ENCODE peak calls at places on chromosomes 12 and 14, in six cellular contexts. S is foreskin fibroblast; K is stimulated activated CD4-positive, alpha-beta T cell treated with anti-CD3 and anti-CD28 coated beads, Interleukin-12 subunit alpha, Interleukin-12 subunit beta, amount 100 ng/mL, for 4 hours; Q is M059J; P is HFF-Myc; A is HTR-8/SVneo. W is an unnamed sample.

GRCh38 chr12:46892034-46892705 is 66.4 kb upstream of the SLC38A4 start:
- DNase-seq in S (no peak), K (no peak), Q (no peak), P (no peak), A (no peak), W (peak)

GRCh38 chr12:23464241-23464812 is 485.1 kb downstream of the SOX5 start:
- DNase-seq in S (no peak), K (no peak), Q (no peak), P (no peak), A (no peak), W (no peak)

GRCh38 chr14:22039938-22040780 is 366.5 kb upstream of the OR4E1 start:
- DNase-seq in S (no peak), K (peak), Q (no peak), P (no peak), A (no peak), W (peak)

GRCh38 chr14:90554341-90554740 is 157.5 kb downstream of the CALM1 start:
- DNase-seq in S (no peak), K (no peak), Q (no peak), P (no peak), A (no peak), W (no peak)

GRCh38 chr12:4833511-4833910 is 76.2 kb upstream of the KCNA1 start:
- DNase-seq in S (no peak), K (no peak), Q (no peak), P (no peak), A (no peak), W (no peak)

GRCh38 chr14:52678591-52678990 is 16.8 kb downstream of the ERO1A start:
- DNase-seq in S (no peak), K (no peak), Q (peak), P (no peak), A (no peak), W (peak)

GRCh38 chr12:47033797-47034555 is 45.4 kb upstream of the PCED1B start:
- DNase-seq in S (no peak), K (no peak), Q (peak), P (no peak), A (no peak), W (peak)

GRCh38 chr12:94731733-94732360 is 81.5 kb upstream of the TMCC3 start:
- DNase-seq in S (no peak), K (no peak), Q (no peak), P (no peak), A (no peak), W (no peak)

GRCh38 chr14:76323331-76324050 is 52.4 kb upstream of the ESRRB start:
- DNase-seq in S (no peak), K (no peak), Q (no peak), P (no peak), A (no peak), W (no peak)

GRCh38 chr12:6280053-6280469 is 30.4 kb upstream of the PLEKHG6 start:
- DNase-seq in S (peak), K (no peak), Q (peak), P (peak), A (peak), W (peak)

GRCh38 chr12:14537088-14537487 is 30.6 kb downstream of the PLBD1 start:
- DNase-seq in S (no peak), K (no peak), Q (no peak), P (no peak), A (no peak), W (no peak)

GRCh38 chr14:104284107-104284592 is 145.8 kb downstream of the KIF26A start:
- DNase-seq in S (no peak), K (no peak), Q (no peak), P (no peak), A (no peak), W (no peak)

GRCh38 chr12:29519585-29520182 is 22.2 kb upstream of the OVCH1 start:
- DNase-seq in S (peak), K (peak), Q (peak), P (no peak), A (peak), W (peak)